ENCODE peak calls at places on chromosomes 12 and 14, in six cellular contexts. U, O, S, G, J and D are unnamed samples.

GRCh38 chr12:105409881-105410471 is 79.5 kb downstream of the C12orf75 start:
- DNase-seq in U (no peak), O (no peak), S (peak), G (no peak), J (no peak), D (peak)

GRCh38 chr12:58965568-58965967 is 45.3 kb upstream of the LRIG3 start:
- DNase-seq in U (no peak), O (no peak), S (peak), G (no peak), J (no peak), D (no peak)

GRCh38 chr12:843609-844008 is 91.2 kb downstream of the WNK1 start:
- DNase-seq in U (no peak), O (no peak), S (no peak), G (no peak), J (no peak), D (no peak)

GRCh38 chr14:99995700-99996356 is 69.4 kb upstream of the EVL start:
- DNase-seq in U (peak), O (peak), S (peak), G (peak), J (peak), D (peak)

GRCh38 chr12:5083955-5084849 is 40.5 kb downstream of the KCNA5 start:
- DNase-seq in U (peak), O (no peak), S (peak), G (peak), J (peak), D (peak)

GRCh38 chr14:72810201-72810600 is 83.7 kb downstream of the DPF3 start:
- DNase-seq in U (no peak), O (no peak), S (no peak), G (no peak), J (no peak), D (no peak)

GRCh38 chr14:70697681-70698080 is 56.0 kb downstream of the TTC9 start:
- DNase-seq in U (no peak), O (no peak), S (no peak), G (no peak), J (no peak), D (no peak)

GRCh38 chr12:104598342-104599271 is 141.9 kb downstream of the CHST11 start:
- DNase-seq in U (no peak), O (no peak), S (no peak), G (no peak), J (no peak), D (peak)

GRCh38 chr14:44404021-44404420 is 103.1 kb downstream of the FSCB start:
- DNase-seq in U (no peak), O (no peak), S (no peak), G (no peak), J (no peak), D (no peak)

GRCh38 chr14:31781578-31781977 is 220.4 kb downstream of the NUBPL start:
- DNase-seq in U (no peak), O (no peak), S (no peak), G (no peak), J (peak), D (no peak)

GRCh38 chr12:45890276-45890675 is 100.1 kb downstream of the SCAF11 start:
- DNase-seq in U (no peak), O (no peak), S (no peak), G (no peak), J (no peak), D (no peak)

GRCh38 chr12:84825149-84825548 is 87.5 kb downstream of the SLC6A15 start:
- DNase-seq in U (no peak), O (no peak), S (no peak), G (peak), J (no peak), D (no peak)

GRCh38 chr14:69056389-69056788 is 77.3 kb upstream of the ACTN1 start:
- DNase-seq in U (no peak), O (peak), S (peak), G (no peak), J (peak), D (peak)

GRCh38 chr12:89140580-89141236 is 211.6 kb downstream of the DUSP6 start:
- DNase-seq in U (no peak), O (no peak), S (no peak), G (no peak), J (no peak), D (no peak)

GRCh38 chr14:90443161-90444076 is 46.6 kb downstream of the CALM1 start:
- DNase-seq in U (no peak), O (no peak), S (no peak), G (no peak), J (no peak), D (no peak)

GRCh38 chr12:44157359-44157758 is 321.5 kb downstream of the TMEM117 start:
- DNase-seq in U (no peak), O (no peak), S (no peak), G (no peak), J (no peak), D (no peak)

GRCh38 chr14:70789961-70790360 is 19.4 kb downstream of the MAP3K9 start:
- DNase-seq in U (no peak), O (no peak), S (no peak), G (no peak), J (no peak), D (no peak)

GRCh38 chr12:113239811-113240331 is 18.6 kb downstream of the TPCN1 start:
- DNase-seq in U (no peak), O (no peak), S (peak), G (no peak), J (no peak), D (no peak)

GRCh38 chr12:9049520-9050133 is 60.3 kb downstream of the KLRG1 start:
- DNase-seq in U (no peak), O (no peak), S (peak), G (peak), J (peak), D (peak)

GRCh38 chr12:128298091-128298490 is 31.1 kb downstream of the TMEM132C start:
- DNase-seq in U (no peak), O (peak), S (no peak), G (no peak), J (no peak), D (no peak)

GRCh38 chr14:25050494-25051170 is 685 bp upstream of the STXBP6 start:
- DNase-seq in U (no peak), O (no peak), S (peak), G (no peak), J (peak), D (peak)

GRCh38 chr14:32087907-32088306 is 10.8 kb downstream of the ARHGAP5 start:
- DNase-seq in U (no peak), O (no peak), S (no peak), G (no peak), J (no peak), D (no peak)

GRCh38 chr12:80353254-80353653 is 90.8 kb upstream of the PTPRQ start:
- DNase-seq in U (peak), O (no peak), S (peak), G (no peak), J (no peak), D (peak)

GRCh38 chr14:76644875-76645518 is 116.3 kb upstream of the VASH1 start:
- DNase-seq in U (no peak), O (peak), S (peak), G (no peak), J (peak), D (peak)

GRCh38 chr14:63287661-63288483 is 30.9 kb downstream of the GPHB5 start:
- DNase-seq in U (peak), O (no peak), S (no peak), G (no peak), J (no peak), D (no peak)

GRCh38 chr12:89092297-89092696 is 260.0 kb downstream of the DUSP6 start:
- DNase-seq in U (no peak), O (no peak), S (no peak), G (no peak), J (no peak), D (no peak)

GRCh38 chr12:65881348-65881961 is 57.2 kb downstream of the HMGA2 start:
- DNase-seq in U (no peak), O (no peak), S (peak), G (no peak), J (peak), D (no peak)

DNA sequence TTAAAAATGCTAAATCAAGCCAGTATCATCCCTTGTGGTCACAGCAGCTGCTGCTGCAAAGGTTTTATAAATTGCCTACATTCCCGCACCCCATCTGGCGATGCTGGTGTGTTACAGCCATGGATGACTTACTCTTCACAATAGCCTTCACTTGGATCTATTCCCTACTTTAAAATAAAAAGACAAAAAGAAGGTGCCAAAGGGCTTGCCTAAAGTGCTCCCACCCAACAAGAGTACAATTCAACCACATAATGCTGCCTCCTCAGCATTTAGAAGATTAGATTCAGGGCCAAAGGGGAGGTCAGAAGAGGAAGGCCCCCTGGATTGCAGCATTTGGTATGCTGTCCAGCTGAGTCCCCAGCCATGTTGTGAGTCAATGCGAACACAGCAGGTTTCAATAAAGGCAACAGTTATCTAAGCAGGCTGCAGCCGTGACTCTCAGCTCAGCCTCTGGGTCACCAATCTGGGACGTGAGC is 176.1 kb downstream of the DAD1 start:
- DNase-seq in U (no peak), O (no peak), S (no peak), G (no peak), J (no peak), D (no peak)
- H2AFZ ChIP-seq in U (no peak), O (no peak), S (no peak), G (no peak), J (no peak), D (no peak)

DNA sequence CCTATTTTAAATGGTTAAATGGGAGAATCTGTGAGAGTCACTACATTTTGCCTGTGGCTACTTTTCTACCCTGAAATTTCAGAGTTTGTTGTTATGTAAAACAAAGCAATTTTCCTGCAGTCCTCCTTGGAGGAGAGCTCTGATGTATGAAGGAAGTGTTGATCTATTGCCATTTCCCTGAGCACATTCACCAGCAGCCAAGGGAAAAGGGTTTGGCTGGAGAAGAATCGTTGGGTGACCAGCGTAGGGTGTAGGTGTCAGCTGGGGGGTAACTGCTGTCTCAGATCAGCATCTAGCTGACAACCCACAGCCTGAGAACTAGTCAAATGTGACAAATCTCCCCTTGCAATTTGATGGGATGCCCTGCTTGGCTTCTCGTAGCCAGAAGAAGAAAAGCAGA is 230.5 kb downstream of the PDZRN4 start:
- DNase-seq in U (no peak), O (peak), S (no peak), G (no peak), J (peak), D (no peak)
- H2AFZ ChIP-seq in U (no peak), O (no peak), S (no peak), G (no peak), J (no peak), D (no peak)

GRCh38 chr14:103126088-103126872 is 3.0 kb downstream of the TNFAIP2 start:
- DNase-seq in U (no peak), O (no peak), S (no peak), G (no peak), J (no peak), D (no peak)
- H2AFZ ChIP-seq in U (no peak), O (no peak), S (no peak), G (no peak), J (peak), D (no peak)

DNA sequence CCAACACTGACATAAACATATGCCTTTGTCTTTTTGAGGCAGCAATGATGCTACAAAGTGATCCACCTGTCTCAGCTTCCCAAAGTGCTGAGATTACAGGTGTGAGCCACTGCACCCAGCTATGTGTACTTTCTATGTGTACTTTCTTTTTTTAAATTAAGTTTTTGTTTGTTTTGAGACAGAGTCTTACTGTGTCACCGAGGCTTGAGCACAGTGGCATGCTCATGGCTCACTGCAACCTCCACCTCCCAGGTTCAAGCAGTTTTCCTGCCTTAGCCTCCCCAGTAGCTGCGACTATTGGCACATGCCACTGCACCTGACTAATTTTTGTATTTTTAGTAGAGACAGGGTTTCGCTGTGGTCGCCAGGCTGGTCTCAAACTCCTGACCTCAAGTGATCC is 172.5 kb upstream of the ALG10B start:
- DNase-seq in U (no peak), O (no peak), S (no peak), G (no peak), J (no peak), D (no peak)
- H2AFZ ChIP-seq in U (no peak), O (no peak), S (no peak), G (no peak), J (no peak), D (no peak)

GRCh38 chr14:38000340-38000739 is 207.4 kb upstream of the SSTR1 start:
- DNase-seq in U (no peak), O (no peak), S (no peak), G (no peak), J (no peak), D (no peak)

GRCh38 chr14:38004610-38004879 is 203.2 kb upstream of the SSTR1 start:
- DNase-seq in U (no peak), O (no peak), S (no peak), G (no peak), J (peak), D (no peak)

GRCh38 chr14:38001501-38001900 is 206.2 kb upstream of the SSTR1 start:
- DNase-seq in U (no peak), O (no peak), S (no peak), G (no peak), J (no peak), D (no peak)

DNA sequence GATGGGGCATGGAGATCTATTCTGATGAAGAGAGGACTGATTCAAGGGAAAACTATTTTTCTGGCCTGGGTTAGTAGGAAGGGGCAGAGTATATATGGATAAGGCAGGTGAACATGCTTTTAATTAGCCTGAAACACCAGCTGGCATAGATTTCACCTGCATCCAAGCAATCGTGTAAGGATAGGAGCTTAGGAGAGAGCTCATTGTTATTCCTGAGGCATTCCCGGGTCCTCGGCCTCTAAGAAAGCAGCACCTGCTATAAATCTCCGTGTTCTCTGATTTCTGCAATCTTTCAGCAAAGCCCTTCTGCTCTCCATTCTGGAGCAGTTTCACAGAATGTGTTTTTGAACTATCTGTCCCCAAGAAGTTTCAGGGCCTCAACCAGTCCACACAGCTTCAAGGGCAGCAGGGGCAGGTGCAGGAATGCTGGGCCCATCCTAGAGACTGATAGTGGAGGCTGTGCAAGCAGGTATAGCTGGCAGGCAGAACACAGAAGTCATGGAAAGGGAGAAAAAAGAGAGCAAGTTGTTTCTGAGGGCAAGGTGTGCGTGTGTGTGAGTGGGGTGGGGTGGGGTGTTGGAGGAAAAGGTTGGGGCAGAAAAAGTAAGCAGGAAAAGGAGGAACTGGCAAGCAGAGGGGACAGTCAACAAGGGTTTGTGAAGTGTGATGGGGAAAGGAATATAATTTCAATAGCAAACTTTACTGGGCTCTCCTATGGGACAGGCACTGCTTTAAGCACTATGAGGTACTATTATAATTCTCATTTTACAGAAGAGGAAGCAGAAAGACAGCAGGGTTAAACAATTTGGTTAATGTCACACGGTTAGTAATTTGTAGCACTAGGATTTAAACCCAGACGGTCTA is 203.7 kb upstream of the SSTR1 start:
- DNase-seq in U (no peak), O (no peak), S (no peak), G (no peak), J (peak), D (no peak)
- H2AFZ ChIP-seq in U (no peak), O (no peak), S (no peak), G (no peak), J (peak), D (no peak)

DNA sequence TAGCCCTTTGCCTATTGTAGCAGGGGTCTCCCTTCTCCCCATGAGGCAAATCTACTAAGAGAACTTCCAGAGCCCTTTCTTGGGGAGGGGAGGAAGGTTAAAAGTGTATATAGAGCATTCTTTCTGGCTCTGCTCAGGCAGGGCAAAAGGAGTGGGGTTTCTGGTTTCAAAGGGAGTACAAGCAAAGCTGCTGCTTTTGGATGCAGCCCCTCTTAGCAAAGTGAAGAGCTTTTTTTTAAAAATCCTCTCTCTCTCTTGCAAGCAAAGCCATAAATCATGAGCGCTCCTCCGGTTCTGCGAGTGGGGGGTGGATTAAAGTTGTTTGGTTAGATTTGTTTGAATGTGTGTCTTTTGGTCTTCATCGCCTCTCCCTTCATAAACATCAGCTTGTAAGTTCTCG is 546.6 kb upstream of the TBX3 start:
- DNase-seq in U (no peak), O (no peak), S (peak), G (no peak), J (no peak), D (no peak)
- H2AFZ ChIP-seq in U (no peak), O (no peak), S (no peak), G (no peak), J (peak), D (no peak)

GRCh38 chr14:59627011-59627520 is 50.5 kb upstream of the CCDC175 start:
- DNase-seq in U (no peak), O (no peak), S (no peak), G (no peak), J (no peak), D (no peak)

GRCh38 chr14:59629384-59630158 is 53.0 kb upstream of the CCDC175 start:
- DNase-seq in U (no peak), O (no peak), S (no peak), G (no peak), J (peak), D (no peak)

GRCh38 chr14:59631237-59631636 is 54.6 kb upstream of the CCDC175 start:
- DNase-seq in U (no peak), O (peak), S (no peak), G (no peak), J (peak), D (no peak)

GRCh38 chr14:59632381-59632780 is 55.8 kb upstream of the CCDC175 start:
- DNase-seq in U (no peak), O (peak), S (peak), G (no peak), J (peak), D (peak)

DNA sequence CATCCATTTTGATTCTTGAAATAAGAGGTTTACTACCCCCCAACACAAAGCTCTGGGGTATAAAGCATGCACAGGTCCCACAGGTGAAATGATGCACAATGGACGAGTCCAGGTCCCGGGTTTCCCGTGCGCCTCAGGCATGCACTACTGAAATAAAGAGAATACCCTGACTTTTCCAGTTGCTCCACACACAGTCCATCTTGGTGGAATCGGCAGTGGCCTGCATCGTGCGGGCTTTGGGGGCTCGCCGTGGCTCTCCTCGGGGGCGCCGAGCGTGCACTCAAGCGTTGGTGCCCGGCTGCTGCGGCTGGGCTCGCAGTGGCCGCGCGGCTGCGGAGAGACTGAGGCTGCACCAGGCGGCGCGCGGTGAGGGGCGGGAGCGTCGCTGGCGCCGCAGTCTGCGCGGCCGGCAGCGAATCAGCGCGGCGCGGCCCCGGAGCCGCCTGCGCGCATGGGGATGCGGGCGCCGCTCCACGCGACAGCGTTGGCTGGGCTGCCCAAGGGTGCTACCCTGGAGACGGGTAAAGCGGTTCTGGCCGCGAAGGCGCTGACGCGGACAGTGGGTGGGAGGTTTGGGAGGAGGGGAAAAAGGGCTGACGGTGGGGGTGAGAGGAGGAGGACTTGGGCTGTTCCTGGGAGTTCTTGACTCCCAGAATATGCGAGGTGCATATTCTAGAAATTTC is 53.8 kb upstream of the CCDC175 start:
- DNase-seq in U (no peak), O (peak), S (peak), G (no peak), J (peak), D (no peak)
- H2AFZ ChIP-seq in U (no peak), O (no peak), S (peak), G (no peak), J (peak), D (peak)

GRCh38 chr14:42269234-42269633 is 662.6 kb downstream of the LRFN5 start:
- DNase-seq in U (no peak), O (no peak), S (no peak), G (no peak), J (no peak), D (no peak)
- H2AFZ ChIP-seq in U (no peak), O (no peak), S (no peak), G (no peak), J (no peak), D (no peak)